ENCODE peak calls at places on chromosomes 5 and 9, in nine cellular contexts. U is tibial artery, K is astrocyte of the spinal cord, Q is neural crest cell, Y is chondrocyte, W is foreskin fibroblast, L is stomach, T is MCF 10A, X is bronchial epithelial cell. Z is an unnamed sample.

GRCh38 chr5:11619339-11620028 is 284.8 kb downstream of the CTNND2 start:
- DNase-seq in Y (no peak), K (peak), X (peak), T (peak), W (no peak), Q (no peak), L (no peak), U (no peak), Z (no peak)

GRCh38 chr5:94021246-94021645 is 279.8 kb upstream of the POU5F2 start:
- DNase-seq in K (peak), W (peak), T (peak), Y (no peak), U (no peak), L (peak), Q (no peak), X (peak), Z (peak)

GRCh38 chr9:136665111-136665703 is 2.5 kb downstream of the EGFL7 start:
- DNase-seq in W (peak), K (no peak), Y (no peak), X (no peak), Q (peak), L (no peak), T (no peak), U (no peak), Z (no peak)

GRCh38 chr5:96257904-96258303 is 175.1 kb downstream of the PCSK1 start:
- DNase-seq in U (no peak), W (peak), K (peak), Y (no peak), Q (no peak), T (no peak), L (no peak), X (peak), Z (peak)

GRCh38 chr5:89457411-89458329 is 574.7 kb upstream of the MEF2C start:
- DNase-seq in L (no peak), U (peak), Y (no peak), Q (no peak), T (peak), K (peak), W (peak), X (peak), Z (peak)

GRCh38 chr5:58060971-58061370 is 398.9 kb downstream of the PLK2 start:
- DNase-seq in Q (no peak), X (peak), U (no peak), Y (no peak), L (no peak), T (no peak), W (peak), K (peak), Z (peak)

GRCh38 chr9:111178361-111179043 is 140.2 kb upstream of the LPAR1 start:
- DNase-seq in K (peak), L (no peak), X (no peak), T (peak), Y (no peak), U (no peak), W (peak), Q (no peak), Z (peak)

GRCh38 chr5:80917596-80917995 is 42.6 kb upstream of the RASGRF2 start:
- DNase-seq in W (no peak), K (no peak), Q (no peak), L (no peak), Y (no peak), U (no peak), T (no peak), X (no peak), Z (no peak)

GRCh38 chr5:59169101-59169767 is 586.4 kb downstream of the RAB3C start:
- DNase-seq in T (no peak), U (no peak), L (no peak), X (no peak), W (no peak), Y (no peak), K (no peak), Q (no peak), Z (no peak)

GRCh38 chr5:136192526-136193395 is at the start of gene SMIM32:
- DNase-seq in X (no peak), U (no peak), Y (no peak), T (no peak), Q (peak), L (no peak), W (peak), K (no peak), Z (no peak)

GRCh38 chr5:135828793-135829150 is 5.7 kb upstream of the SLC25A48 start:
- DNase-seq in Y (no peak), L (no peak), X (no peak), K (no peak), Q (no peak), T (no peak), U (no peak), W (no peak), Z (no peak)

GRCh38 chr5:56176155-56176798 is 56.9 kb downstream of the ANKRD55 start:
- DNase-seq in K (no peak), T (no peak), X (no peak), L (no peak), U (peak), Y (no peak), W (peak), Q (no peak), Z (no peak)

GRCh38 chr5:144028058-144028457 is 142.4 kb downstream of the YIPF5 start:
- DNase-seq in K (peak), T (peak), Y (no peak), Q (no peak), X (peak), U (no peak), L (no peak), W (peak), Z (peak)

GRCh38 chr5:131104169-131104775 is 60.8 kb downstream of the HINT1 start:
- DNase-seq in Y (no peak), Q (no peak), U (no peak), T (peak), L (no peak), W (peak), X (peak), K (no peak), Z (no peak)

GRCh38 chr5:179275941-179276837 is 69.1 kb downstream of the ADAMTS2 start:
- DNase-seq in Y (peak), T (peak), L (peak), K (peak), X (no peak), Q (no peak), U (peak), W (peak), Z (peak)

GRCh38 chr5:68285075-68285827 is 69.7 kb downstream of the PIK3R1 start:
- DNase-seq in X (no peak), Y (no peak), W (no peak), Q (no peak), L (no peak), K (no peak), T (no peak), U (no peak), Z (no peak)

GRCh38 chr5:44719856-44720255 is 88.9 kb upstream of the MRPS30 start:
- DNase-seq in X (no peak), Y (no peak), K (no peak), Q (no peak), W (no peak), T (no peak), U (no peak), L (no peak), Z (no peak)

GRCh38 chr9:113187935-113188595 is 33.0 kb downstream of the FKBP15 start:
- DNase-seq in T (peak), W (peak), Q (no peak), X (peak), Y (no peak), L (no peak), U (peak), K (peak), Z (peak)

GRCh38 chr9:113056191-113057106 is at the start of gene ZFP37:
- DNase-seq in Y (peak), Q (peak), X (peak), K (peak), T (peak), L (peak), W (peak), U (peak), Z (peak)

GRCh38 chr9:113454914-113455761 is 8.4 kb upstream of the RGS3 start:
- DNase-seq in X (peak), K (peak), L (peak), W (peak), Q (no peak), T (peak), U (peak), Y (no peak), Z (peak)

GRCh38 chr5:96081276-96081858 is 119.7 kb upstream of the ELL2 start:
- DNase-seq in K (no peak), W (peak), T (no peak), X (no peak), Q (no peak), L (no peak), U (no peak), Y (no peak), Z (no peak)

GRCh38 chr5:1881273-1881586 is 1.5 kb downstream of the IRX4 start:
- DNase-seq in U (no peak), K (no peak), T (peak), L (no peak), Y (peak), W (no peak), X (no peak), Q (no peak), Z (no peak)

DNA sequence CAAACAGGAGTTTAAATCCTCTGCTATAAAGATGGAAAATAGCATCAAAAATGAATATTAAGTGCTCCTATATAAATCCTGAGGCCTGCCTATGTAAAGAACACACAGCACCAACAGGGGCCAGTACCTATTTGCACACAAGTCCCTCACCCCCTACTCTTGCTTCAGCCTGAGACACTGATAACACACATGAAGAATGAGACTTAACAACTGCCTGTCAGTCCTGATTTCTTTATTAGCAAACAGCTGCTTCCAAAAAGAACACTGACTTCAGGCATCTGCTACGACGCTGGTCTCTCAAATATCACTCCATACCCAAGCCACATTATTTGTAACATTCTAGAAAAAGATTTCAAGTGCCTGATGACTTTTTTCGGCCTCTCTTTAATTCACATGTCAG is 55.5 kb downstream of the MYO10 start:
- DNase-seq in T (no peak), Y (no peak), Q (no peak), X (no peak), L (no peak), W (no peak), K (no peak), U (no peak), Z (no peak)
- TF ChIP-seq CTCF in T (no peak), Y (no peak), Q (no peak), X (no peak), L (no peak), W (no peak), K (no peak), U (no peak), Z (no peak)

DNA sequence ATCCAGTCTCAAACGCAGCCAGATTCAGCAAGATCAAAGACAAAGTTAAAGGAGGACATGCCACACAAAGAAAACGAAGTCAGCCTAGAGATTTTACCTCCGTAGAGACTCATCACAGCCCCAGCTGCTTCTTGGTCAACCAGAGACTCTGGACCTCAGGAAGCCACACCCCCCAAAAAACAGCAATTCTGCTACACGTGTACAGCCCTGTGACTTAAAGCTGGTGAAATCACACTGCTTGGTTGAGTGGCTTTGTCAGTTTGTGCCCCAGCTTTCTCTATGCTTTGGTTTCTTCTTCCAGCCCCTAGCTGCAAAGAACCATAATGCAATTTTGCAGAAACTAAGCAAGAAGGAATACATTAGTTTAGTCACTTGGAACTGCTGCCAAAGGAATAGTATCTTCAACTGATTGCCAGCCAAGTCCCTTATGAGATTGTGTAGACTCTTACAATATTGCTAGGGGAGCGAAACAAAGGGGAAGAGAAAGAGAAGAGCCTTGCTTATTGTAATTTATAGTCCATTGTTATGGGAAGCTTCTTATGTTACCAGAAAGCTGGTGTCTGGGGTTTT is 158.8 kb upstream of the ZNF462 start:
- DNase-seq in U (no peak), W (peak), Y (no peak), X (no peak), L (no peak), Q (no peak), K (no peak), T (no peak), Z (no peak)
- TF ChIP-seq CTCF in U (no peak), W (no peak), Y (no peak), X (no peak), L (no peak), Q (no peak), K (no peak), T (no peak), Z (no peak)

GRCh38 chr9:78213696-78214095 is 22.2 kb upstream of the CEP78 start:
- DNase-seq in T (peak), L (no peak), Q (no peak), W (peak), U (no peak), X (peak), Y (no peak), K (peak), Z (peak)
- TF ChIP-seq CTCF in T (peak), L (peak), Q (peak), W (no peak), U (peak), X (peak), Y (peak), K (peak), Z (peak)

DNA sequence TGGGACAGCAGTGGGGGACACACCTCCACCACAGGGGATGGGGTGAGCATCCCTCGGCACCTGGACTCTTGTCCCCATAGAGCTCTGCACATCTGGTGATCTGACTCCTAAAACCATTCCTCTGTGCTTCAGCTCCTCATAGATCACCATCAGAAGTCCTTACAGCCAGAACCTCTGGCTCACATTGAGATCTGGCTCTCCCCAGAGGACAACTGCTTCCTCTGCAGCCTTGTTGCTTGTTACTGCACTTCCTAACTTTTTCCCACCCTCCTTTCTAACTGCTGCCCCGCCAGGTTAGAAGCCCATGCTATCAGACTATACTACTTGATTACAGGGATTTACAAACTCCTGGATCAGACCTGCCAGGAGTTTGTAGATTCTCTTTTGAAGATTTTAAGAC is 64.5 kb downstream of the ARSB start:
- DNase-seq in U (no peak), Q (no peak), W (peak), L (no peak), K (peak), T (no peak), X (no peak), Y (no peak), Z (peak)
- TF ChIP-seq CTCF in U (peak), Q (no peak), W (peak), L (no peak), K (peak), T (no peak), X (peak), Y (peak), Z (peak)

GRCh38 chr5:17326600-17327037 is 109.2 kb downstream of the BASP1 start:
- DNase-seq in Q (no peak), T (no peak), K (no peak), L (no peak), W (no peak), Y (no peak), U (no peak), X (no peak), Z (no peak)
- TF ChIP-seq CTCF in Q (no peak), T (no peak), K (no peak), L (no peak), W (no peak), Y (no peak), U (no peak), X (no peak), Z (no peak)

Z was measured in HFFc6.